ENCODE peak calls at places on chromosomes 6 and 20, in four cellular contexts. One of them, this sample, is unnamed.

GRCh38 chr6:33895296-33895695 is 91.5 kb upstream of the MLN start:
- DNase-seq in CD4-positive, alpha-beta T cell: no peak
- DNase-seq in cerebellar cortex: no peak
- DNase-seq in AG04450: no peak
- DNase-seq in this sample: no peak

GRCh38 chr6:53465732-53466131 is 79.2 kb downstream of the GCLC start:
- DNase-seq in CD4-positive, alpha-beta T cell: no peak
- DNase-seq in cerebellar cortex: no peak
- DNase-seq in AG04450: no peak
- DNase-seq in this sample: no peak

GRCh38 chr6:169725270-169726048 is 1.2 kb upstream of the PHF10 start:
- DNase-seq in CD4-positive, alpha-beta T cell: peak; percentile 2
- DNase-seq in cerebellar cortex: no peak
- DNase-seq in AG04450: peak; percentile 49
- DNase-seq in this sample: no peak

GRCh38 chr6:28876702-28877101 is 47.1 kb downstream of the TRIM27 start:
- DNase-seq in CD4-positive, alpha-beta T cell: no peak
- DNase-seq in cerebellar cortex: no peak
- DNase-seq in AG04450: no peak
- DNase-seq in this sample: no peak

GRCh38 chr6:39772559-39773283 is 19.5 kb upstream of the DAAM2 start:
- DNase-seq in CD4-positive, alpha-beta T cell: no peak
- DNase-seq in cerebellar cortex: no peak
- DNase-seq in AG04450: no peak
- DNase-seq in this sample: no peak

GRCh38 chr6:122726649-122727048 is 52.9 kb upstream of the FABP7 start:
- DNase-seq in CD4-positive, alpha-beta T cell: no peak
- DNase-seq in cerebellar cortex: no peak
- DNase-seq in AG04450: no peak
- DNase-seq in this sample: no peak

GRCh38 chr6:15763827-15764226 is 101.0 kb upstream of the DTNBP1 start:
- DNase-seq in CD4-positive, alpha-beta T cell: no peak
- DNase-seq in cerebellar cortex: no peak
- DNase-seq in AG04450: no peak
- DNase-seq in this sample: no peak

GRCh38 chr6:3500262-3501001 is 43.6 kb upstream of the SLC22A23 start:
- DNase-seq in CD4-positive, alpha-beta T cell: no peak
- DNase-seq in cerebellar cortex: no peak
- DNase-seq in AG04450: no peak
- DNase-seq in this sample: peak; percentile 41

GRCh38 chr6:19153981-19154295 is 683.2 kb upstream of the ID4 start:
- DNase-seq in CD4-positive, alpha-beta T cell: no peak
- DNase-seq in cerebellar cortex: peak; percentile 5
- DNase-seq in AG04450: no peak
- DNase-seq in this sample: no peak

GRCh38 chr6:139327038-139327437 is 35.2 kb upstream of the TXLNB start:
- DNase-seq in CD4-positive, alpha-beta T cell: no peak
- DNase-seq in cerebellar cortex: no peak
- DNase-seq in AG04450: no peak
- DNase-seq in this sample: no peak

GRCh38 chr20:63082308-63082938 is 75.7 kb upstream of the BHLHE23 start:
- DNase-seq in CD4-positive, alpha-beta T cell: peak; percentile 24
- DNase-seq in cerebellar cortex: no peak
- DNase-seq in AG04450: no peak
- DNase-seq in this sample: peak; percentile 29